ENCODE peak calls at places on chromosomes 2 and 18, in six cellular contexts. One of them, this sample, is unnamed.

GRCh38 chr2:12750166-12750905 is 33.6 kb downstream of the TRIB2 start:
- DNase-seq in HCT116: no peak
- DNase-seq in neural progenitor cell: no peak
- DNase-seq in GM23248: no peak
- DNase-seq in PC-3: peak; percentile 3
- DNase-seq in hepatocyte: no peak
- DNase-seq in this sample: no peak

GRCh38 chr2:6676776-6677175 is 188.9 kb downstream of the CMPK2 start:
- DNase-seq in HCT116: no peak
- DNase-seq in neural progenitor cell: no peak
- DNase-seq in GM23248: no peak
- DNase-seq in PC-3: no peak
- DNase-seq in hepatocyte: no peak
- DNase-seq in this sample: no peak

GRCh38 chr2:109386004-109386695 is 227.6 kb downstream of the SEPTIN10 start:
- DNase-seq in HCT116: no peak
- DNase-seq in neural progenitor cell: peak; percentile 72
- DNase-seq in GM23248: no peak
- DNase-seq in PC-3: no peak
- DNase-seq in hepatocyte: no peak
- DNase-seq in this sample: peak; percentile 57

GRCh38 chr18:805008-805754 is 6.9 kb downstream of the YES1 start:
- DNase-seq in HCT116: no peak
- DNase-seq in neural progenitor cell: no peak
- DNase-seq in GM23248: no peak
- DNase-seq in PC-3: no peak
- DNase-seq in hepatocyte: no peak
- DNase-seq in this sample: no peak

GRCh38 chr2:134402385-134402784 is 148.5 kb downstream of the MGAT5 start:
- DNase-seq in HCT116: no peak
- DNase-seq in neural progenitor cell: no peak
- DNase-seq in GM23248: peak; percentile 91
- DNase-seq in PC-3: no peak
- DNase-seq in hepatocyte: no peak
- DNase-seq in this sample: no peak

GRCh38 chr2:84958135-84959044 is 12.6 kb upstream of the KCMF1 start:
- DNase-seq in HCT116: peak; percentile 93
- DNase-seq in neural progenitor cell: peak; percentile 97
- DNase-seq in GM23248: peak; percentile 92
- DNase-seq in PC-3: peak; percentile 99
- DNase-seq in hepatocyte: peak; percentile 75
- DNase-seq in this sample: peak; percentile 100

GRCh38 chr18:50866765-50867164 is 12.2 kb upstream of the ME2 start:
- DNase-seq in HCT116: no peak
- DNase-seq in neural progenitor cell: no peak
- DNase-seq in GM23248: peak; percentile 34
- DNase-seq in PC-3: peak; percentile 14
- DNase-seq in hepatocyte: no peak
- DNase-seq in this sample: no peak

GRCh38 chr2:143615617-143616016 is 486.4 kb downstream of the ARHGAP15 start:
- DNase-seq in HCT116: no peak
- DNase-seq in neural progenitor cell: no peak
- DNase-seq in GM23248: no peak
- DNase-seq in PC-3: no peak
- DNase-seq in hepatocyte: no peak
- DNase-seq in this sample: no peak

GRCh38 chr2:146665801-146666200 is 1179.0 kb upstream of the ACVR2A start:
- DNase-seq in HCT116: no peak
- DNase-seq in neural progenitor cell: no peak
- DNase-seq in GM23248: peak; percentile 5
- DNase-seq in PC-3: no peak
- DNase-seq in hepatocyte: no peak
- DNase-seq in this sample: no peak

GRCh38 chr2:170162261-170162612 is 15.7 kb upstream of the MYO3B start:
- DNase-seq in HCT116: no peak
- DNase-seq in neural progenitor cell: no peak
- DNase-seq in GM23248: peak; percentile 63
- DNase-seq in PC-3: peak; percentile 86
- DNase-seq in hepatocyte: no peak
- DNase-seq in this sample: no peak

GRCh38 chr18:25516747-25517498 is 165.0 kb upstream of the ZNF521 start:
- DNase-seq in HCT116: no peak
- DNase-seq in neural progenitor cell: peak; percentile 58
- DNase-seq in GM23248: no peak
- DNase-seq in PC-3: no peak
- DNase-seq in hepatocyte: no peak
- DNase-seq in this sample: no peak

GRCh38 chr2:126849991-126850535 is 48.6 kb upstream of the TEX51 start:
- DNase-seq in HCT116: no peak
- DNase-seq in neural progenitor cell: no peak
- DNase-seq in GM23248: no peak
- DNase-seq in PC-3: no peak
- DNase-seq in hepatocyte: no peak
- DNase-seq in this sample: no peak

GRCh38 chr2:144163592-144163991 is 356.3 kb downstream of the ZEB2 start:
- DNase-seq in HCT116: no peak
- DNase-seq in neural progenitor cell: no peak
- DNase-seq in GM23248: no peak
- DNase-seq in PC-3: no peak
- DNase-seq in hepatocyte: peak; percentile 5
- DNase-seq in this sample: no peak

GRCh38 chr2:182650704-182651103 is 65.4 kb upstream of the DNAJC10 start:
- DNase-seq in HCT116: peak; percentile 40
- DNase-seq in neural progenitor cell: peak; percentile 36
- DNase-seq in GM23248: peak; percentile 74
- DNase-seq in PC-3: peak; percentile 61
- DNase-seq in hepatocyte: peak; percentile 23
- DNase-seq in this sample: peak; percentile 73

GRCh38 chr2:127173073-127173472 is 47.0 kb downstream of the CYP27C1 start:
- DNase-seq in HCT116: no peak
- DNase-seq in neural progenitor cell: no peak
- DNase-seq in GM23248: peak; percentile 98
- DNase-seq in PC-3: peak; percentile 24
- DNase-seq in hepatocyte: peak; percentile 33
- DNase-seq in this sample: no peak

GRCh38 chr2:30339071-30339470 is 107.7 kb downstream of the LBH start:
- DNase-seq in HCT116: no peak
- DNase-seq in neural progenitor cell: no peak
- DNase-seq in GM23248: no peak
- DNase-seq in PC-3: no peak
- DNase-seq in hepatocyte: no peak
- DNase-seq in this sample: no peak

GRCh38 chr2:174341301-174341994 is 6.7 kb downstream of the SP9 start:
- DNase-seq in HCT116: peak; percentile 58
- DNase-seq in neural progenitor cell: peak; percentile 91
- DNase-seq in GM23248: peak; percentile 86
- DNase-seq in PC-3: peak; percentile 93
- DNase-seq in hepatocyte: peak; percentile 92
- DNase-seq in this sample: peak; percentile 81

GRCh38 chr2:239720411-239721365 is 304.5 kb downstream of the NDUFA10 start:
- DNase-seq in HCT116: no peak
- DNase-seq in neural progenitor cell: no peak
- DNase-seq in GM23248: peak; percentile 24
- DNase-seq in PC-3: no peak
- DNase-seq in hepatocyte: no peak
- DNase-seq in this sample: no peak

GRCh38 chr18:28147674-28148171 is 29.2 kb downstream of the CDH2 start:
- DNase-seq in HCT116: no peak
- DNase-seq in neural progenitor cell: no peak
- DNase-seq in GM23248: peak; percentile 53
- DNase-seq in PC-3: no peak
- DNase-seq in hepatocyte: peak; percentile 39
- DNase-seq in this sample: no peak

GRCh38 chr2:11773747-11774536 is 27.5 kb downstream of the LPIN1 start:
- DNase-seq in HCT116: no peak
- DNase-seq in neural progenitor cell: no peak
- DNase-seq in GM23248: no peak
- DNase-seq in PC-3: no peak
- DNase-seq in hepatocyte: no peak
- DNase-seq in this sample: no peak

GRCh38 chr2:219442206-219443015 is 7.8 kb downstream of the SPEG start:
- DNase-seq in HCT116: no peak
- DNase-seq in neural progenitor cell: peak; percentile 59
- DNase-seq in GM23248: peak; percentile 50
- DNase-seq in PC-3: no peak
- DNase-seq in hepatocyte: no peak
- DNase-seq in this sample: peak; percentile 73
- TF ChIP-seq EZH2 in HCT116: no peak
- TF ChIP-seq EZH2 in neural progenitor cell: no peak
- TF ChIP-seq EZH2 in GM23248: no peak
- TF ChIP-seq EZH2 in PC-3: no peak
- TF ChIP-seq EZH2 in hepatocyte: no peak
- TF ChIP-seq EZH2 in this sample: no peak

DNA sequence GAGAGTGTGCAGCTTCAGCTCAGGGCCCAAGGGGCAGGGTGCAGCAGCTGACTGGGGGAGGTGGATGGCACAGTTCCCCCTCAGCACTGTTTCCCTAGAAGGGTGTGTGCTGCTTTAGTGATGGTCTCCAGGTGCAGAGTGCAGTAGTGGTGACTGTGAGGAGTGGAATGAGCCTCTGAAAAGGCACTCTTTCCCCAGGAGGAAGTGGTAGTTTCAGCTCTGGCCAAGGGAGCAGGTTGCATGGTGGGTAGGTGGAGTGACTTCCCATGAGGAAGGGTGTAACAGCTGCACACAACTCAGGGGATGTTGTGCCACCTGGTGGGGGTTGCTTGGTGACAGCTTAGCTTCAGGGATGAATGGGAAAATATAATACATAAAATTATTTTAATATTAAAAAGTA is 251.5 kb upstream of the NXPH2 start:
- DNase-seq in HCT116: peak; percentile 48
- DNase-seq in neural progenitor cell: peak; percentile 19
- DNase-seq in GM23248: no peak
- DNase-seq in PC-3: peak; percentile 78
- DNase-seq in hepatocyte: peak; percentile 11
- DNase-seq in this sample: peak; percentile 34
- TF ChIP-seq EZH2phosphoT487 in HCT116: no peak
- TF ChIP-seq EZH2phosphoT487 in neural progenitor cell: no peak
- TF ChIP-seq EZH2phosphoT487 in GM23248: no peak
- TF ChIP-seq EZH2phosphoT487 in PC-3: no peak
- TF ChIP-seq EZH2phosphoT487 in hepatocyte: no peak
- TF ChIP-seq EZH2phosphoT487 in this sample: no peak

DNA sequence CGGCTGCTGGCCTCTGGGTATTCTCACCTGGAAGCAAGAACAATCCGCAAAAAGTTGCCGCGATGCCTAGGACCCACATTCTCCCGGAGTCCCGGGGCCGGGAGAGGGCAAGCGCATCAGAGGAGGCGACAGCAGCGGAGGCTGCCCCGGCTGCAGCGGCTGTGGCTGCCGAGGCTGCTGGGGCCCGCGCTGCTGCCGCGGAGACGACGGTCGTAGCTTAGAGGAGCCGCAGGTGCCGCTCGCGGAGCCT is 226 bp downstream of the LYPD1 start:
- DNase-seq in HCT116: no peak
- DNase-seq in neural progenitor cell: peak; percentile 84
- DNase-seq in GM23248: peak; percentile 38
- DNase-seq in PC-3: peak; percentile 45
- DNase-seq in hepatocyte: no peak
- DNase-seq in this sample: peak; percentile 68
- TF ChIP-seq EZH2 in HCT116: no peak
- TF ChIP-seq EZH2 in neural progenitor cell: peak; percentile 56
- TF ChIP-seq EZH2 in GM23248: no peak
- TF ChIP-seq EZH2 in PC-3: no peak
- TF ChIP-seq EZH2 in hepatocyte: no peak
- TF ChIP-seq EZH2 in this sample: no peak

DNA sequence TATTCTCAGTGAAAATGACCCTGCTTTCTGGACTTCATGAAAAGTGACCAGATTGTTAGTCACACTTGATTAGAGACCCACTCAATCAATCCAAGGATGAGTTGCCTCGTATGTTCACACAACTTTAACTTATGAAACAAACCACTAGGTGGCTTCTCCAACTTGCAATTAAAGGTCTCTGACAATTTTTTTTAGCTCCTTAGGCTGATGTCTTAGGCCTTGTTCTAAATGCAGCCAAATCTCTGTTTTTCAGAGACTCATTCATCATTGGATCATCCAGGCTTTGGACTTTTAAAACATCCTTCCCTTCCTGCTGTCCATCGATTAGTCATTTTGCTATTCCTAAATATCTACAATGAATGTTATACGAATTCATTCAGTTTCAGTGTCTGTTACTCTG is 63.3 kb downstream of the MREG start:
- DNase-seq in HCT116: peak; percentile 36
- DNase-seq in neural progenitor cell: peak; percentile 51
- DNase-seq in GM23248: peak; percentile 72
- DNase-seq in PC-3: peak; percentile 81
- DNase-seq in hepatocyte: peak; percentile 49
- DNase-seq in this sample: peak; percentile 83
- TF ChIP-seq EZH2phosphoT487 in HCT116: no peak
- TF ChIP-seq EZH2phosphoT487 in neural progenitor cell: no peak
- TF ChIP-seq EZH2phosphoT487 in GM23248: no peak
- TF ChIP-seq EZH2phosphoT487 in PC-3: no peak
- TF ChIP-seq EZH2phosphoT487 in hepatocyte: no peak
- TF ChIP-seq EZH2phosphoT487 in this sample: no peak

DNA sequence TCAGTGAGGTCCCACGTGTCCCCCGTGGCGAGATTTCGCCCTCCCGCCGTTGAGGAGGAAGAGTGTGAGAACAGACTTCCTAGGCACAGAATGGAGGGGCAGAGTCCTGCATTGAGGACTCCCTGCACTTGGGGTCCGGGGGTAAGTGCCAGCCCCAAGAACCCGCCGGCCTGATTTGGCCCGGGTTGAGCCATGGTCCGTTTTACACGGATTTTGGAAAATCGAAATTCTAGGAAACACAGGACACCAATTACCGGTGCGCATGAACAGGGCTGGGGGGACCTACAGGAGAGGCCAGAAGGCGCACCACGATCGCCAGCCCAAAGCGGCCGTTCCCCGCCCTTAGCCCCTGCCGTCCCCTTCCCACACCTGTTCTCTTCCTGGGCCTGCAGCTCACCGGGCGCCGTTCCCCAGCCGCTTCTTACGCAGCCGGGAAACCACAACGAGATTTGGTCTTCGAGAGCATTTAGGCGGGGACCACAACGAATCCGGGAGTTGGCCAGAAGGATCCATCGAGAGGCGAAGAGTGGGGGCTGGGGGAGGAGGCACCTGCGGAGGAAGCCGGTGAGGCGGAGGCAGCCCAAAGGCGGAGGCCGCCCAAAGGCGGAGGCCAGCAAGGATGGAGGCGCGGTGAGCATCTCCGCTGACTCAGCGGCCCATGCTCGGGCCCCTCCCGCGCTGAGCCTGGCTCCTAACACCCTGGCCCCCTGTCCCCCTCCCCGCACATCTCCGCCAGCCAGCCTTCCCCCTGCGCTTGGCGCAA is 464 bp upstream of the TLX2 start:
- DNase-seq in HCT116: no peak
- DNase-seq in neural progenitor cell: peak; percentile 54
- DNase-seq in GM23248: peak; percentile 45
- DNase-seq in PC-3: peak; percentile 49
- DNase-seq in hepatocyte: no peak
- DNase-seq in this sample: peak; percentile 65
- TF ChIP-seq EZH2 in HCT116: no peak
- TF ChIP-seq EZH2 in neural progenitor cell: peak; percentile 74
- TF ChIP-seq EZH2 in GM23248: peak; percentile 94
- TF ChIP-seq EZH2 in PC-3: no peak
- TF ChIP-seq EZH2 in hepatocyte: peak; percentile 76
- TF ChIP-seq EZH2 in this sample: peak; percentile 92

GRCh38 chr2:212958757-212959295 is 192.6 kb downstream of the IKZF2 start:
- DNase-seq in HCT116: no peak
- DNase-seq in neural progenitor cell: no peak
- DNase-seq in GM23248: peak; percentile 69
- DNase-seq in PC-3: no peak
- DNase-seq in hepatocyte: no peak
- DNase-seq in this sample: no peak
- TF ChIP-seq EZH2phosphoT487 in HCT116: no peak
- TF ChIP-seq EZH2phosphoT487 in neural progenitor cell: no peak
- TF ChIP-seq EZH2phosphoT487 in GM23248: no peak
- TF ChIP-seq EZH2phosphoT487 in PC-3: no peak
- TF ChIP-seq EZH2phosphoT487 in hepatocyte: no peak
- TF ChIP-seq EZH2phosphoT487 in this sample: no peak